ENCODE peak calls at places on chromosomes 13 and 19, in six cellular contexts. W is Peyer's patch; P is ovary; D is heart right ventricle; X is CD8-positive, alpha-beta T cell; B is Karpas-422. G is an unnamed sample. For H3K4me1 and H3K27me3, the result is how much of the 10 kb centered on the place peaks cover.

GRCh38 chr13:48618937-48619336 is 34.8 kb upstream of the CYSLTR2 start:
- DNase-seq in D (no peak), P (no peak), X (no peak), B (no peak), W (no peak), G (no peak)

GRCh38 chr19:38385804-38386257 is 2.0 kb downstream of the GGN start:
- DNase-seq in D (no peak), W (no peak), P (no peak), X (no peak), B (no peak), G (no peak)

GRCh38 chr13:98556968-98557591 is 19.8 kb downstream of the STK24 start:
- DNase-seq in B (no peak), D (no peak), W (peak), P (no peak), X (peak), G (peak)

GRCh38 chr13:66477816-66478215 is 752.3 kb downstream of the PCDH9 start:
- DNase-seq in P (no peak), D (no peak), W (no peak), B (no peak), X (no peak), G (no peak)

GRCh38 chr13:75825161-75825560 is 189.0 kb downstream of the LMO7 start:
- DNase-seq in X (no peak), W (no peak), B (no peak), P (no peak), D (no peak), G (no peak)

GRCh38 chr19:6038634-6039405 is 60.9 kb upstream of the RANBP3 start:
- DNase-seq in P (no peak), W (no peak), B (no peak), X (no peak), D (no peak), G (no peak)

GRCh38 chr13:48731957-48732569 is 78.3 kb downstream of the CYSLTR2 start:
- DNase-seq in P (no peak), B (peak), X (peak), W (peak), D (no peak), G (no peak)

GRCh38 chr19:29485293-29485692 is 40.5 kb upstream of the VSTM2B start:
- DNase-seq in B (no peak), P (no peak), W (peak), X (no peak), D (no peak), G (peak)

GRCh38 chr19:4217429-4218264 is 11.7 kb upstream of the EBI3 start:
- DNase-seq in P (no peak), X (no peak), W (no peak), D (no peak), B (no peak), G (no peak)

GRCh38 chr13:44843403-44843802 is 145.9 kb downstream of the NUFIP1 start:
- DNase-seq in B (no peak), W (no peak), D (no peak), P (no peak), X (no peak), G (no peak)

GRCh38 chr13:44063467-44063866 is 183.8 kb downstream of the LACC1 start:
- DNase-seq in P (no peak), B (no peak), D (no peak), W (no peak), X (no peak), G (no peak)

GRCh38 chr13:99501952-99502310 is 659 bp downstream of the TM9SF2 start:
- DNase-seq in X (peak), B (peak), W (peak), P (no peak), D (no peak), G (no peak)

GRCh38 chr19:35549174-35549788 is 3.9 kb downstream of the TMEM147 start:
- DNase-seq in P (peak), D (peak), W (peak), B (peak), X (peak), G (no peak)

GRCh38 chr13:41645313-41645712 is 188.0 kb downstream of the RGCC start:
- DNase-seq in B (no peak), D (no peak), X (no peak), P (no peak), W (peak), G (peak)

GRCh38 chr19:14467816-14468215 is 7.3 kb downstream of the PTGER1 start:
- DNase-seq in B (no peak), X (no peak), D (no peak), P (no peak), W (no peak), G (no peak)

GRCh38 chr13:61685683-61686013 is 270.0 kb upstream of the PCDH20 start:
- DNase-seq in X (no peak), W (no peak), D (no peak), B (peak), P (no peak), G (no peak)

GRCh38 chr19:45637890-45638667 is 1.1 kb downstream of the EML2 start:
- DNase-seq in D (no peak), P (no peak), B (no peak), X (no peak), W (no peak), G (no peak)
- H3K27ac ChIP-seq in D (peak), P (no peak), B (no peak), X (no peak), W (no peak), G (peak)

GRCh38 chr19:20044663-20045062 is 5.4 kb upstream of the ZNF682 start:
- DNase-seq in W (no peak), B (no peak), X (no peak), P (no peak), D (no peak), G (no peak)
- H3K4me1 ChIP-seq in W (under half), B (under half), X (under half), P (under half), D (under half), G (under half)

GRCh38 chr19:918481-919156 is 1.5 kb downstream of the KISS1R start:
- DNase-seq in P (no peak), B (no peak), W (no peak), X (no peak), D (no peak), G (no peak)
- H3K27me3 ChIP-seq in P (under half), B (under half), W (under half), X (under half), D (half or more), G (half or more)

GRCh38 chr19:49954092-49954825 is 6.7 kb downstream of the SIGLEC11 start:
- DNase-seq in X (no peak), W (no peak), D (no peak), P (peak), B (peak), G (no peak)

GRCh38 chr19:49951806-49952474 is 9.0 kb downstream of the SIGLEC11 start:
- DNase-seq in D (no peak), W (no peak), B (no peak), P (no peak), X (no peak), G (no peak)

GRCh38 chr19:49952906-49953305 is 8.1 kb downstream of the SIGLEC11 start:
- DNase-seq in X (no peak), W (no peak), D (no peak), P (no peak), B (no peak), G (no peak)

GRCh38 chr19:49952475-49952829 is 8.5 kb downstream of the SIGLEC11 start:
- DNase-seq in D (no peak), W (no peak), P (no peak), X (no peak), B (no peak), G (no peak)

DNA sequence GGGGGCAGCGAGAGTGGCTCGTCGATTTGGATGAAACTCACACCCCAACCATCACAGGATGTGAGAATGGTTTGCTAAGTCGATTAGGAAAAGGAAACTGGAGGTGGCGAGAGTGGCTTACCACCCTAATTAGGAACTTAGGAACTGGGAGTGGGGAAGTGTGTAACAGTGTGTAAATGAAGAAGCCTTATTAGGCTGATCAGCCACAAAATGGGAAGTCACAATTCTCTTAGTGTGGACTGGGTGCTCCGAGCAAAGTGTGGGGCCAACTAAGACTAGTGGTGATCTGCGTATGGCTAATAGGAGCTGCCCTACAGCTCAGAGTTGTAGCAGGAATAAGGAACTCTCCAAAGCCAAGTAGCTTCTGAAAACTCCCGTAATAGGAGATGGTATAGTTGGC is 7.6 kb downstream of the SIGLEC11 start:
- DNase-seq in P (no peak), X (no peak), W (no peak), B (no peak), D (no peak), G (no peak)
- H3K27ac ChIP-seq in P (peak), X (no peak), W (no peak), B (no peak), D (no peak), G (no peak)

GRCh38 chr13:51811920-51812328 is 8.0 kb upstream of the DHRS12 start:
- DNase-seq in B (no peak), X (no peak), P (no peak), W (no peak), D (no peak), G (no peak)
- H3K4me1 ChIP-seq in B (half or more), X (under half), P (under half), W (under half), D (under half), G (under half)

GRCh38 chr19:55174425-55175116 is 5.5 kb downstream of the SYT5 start:
- DNase-seq in X (no peak), P (no peak), B (no peak), W (no peak), D (no peak), G (no peak)
- H3K27me3 ChIP-seq in X (half or more), P (under half), B (under half), W (under half), D (half or more), G (half or more)

GRCh38 chr19:13085673-13086072 is 17.0 kb downstream of the LYL1 start:
- DNase-seq in W (no peak), D (no peak), X (no peak), P (no peak), B (no peak), G (no peak)
- H3K27ac ChIP-seq in W (no peak), D (peak), X (no peak), P (no peak), B (no peak), G (peak)

G was measured in sigmoid colon.